ENCODE peak calls at places on chromosomes 3 and 15, in eight cellular contexts. A, U, I, Z, X, T, C and M are unnamed samples.
A peak's percentile ranks its signal among the peaks of the same experiment; 100 is the strongest.

GRCh38 chr3:42288385-42288784 is 22.4 kb upstream of the CCK start:
- DNase-seq in A (no peak), U (no peak), I (no peak), Z (no peak), X (no peak), T (no peak), C (no peak), M (no peak)

GRCh38 chr3:168097381-168097780 is 1.7 kb upstream of the GOLIM4 start:
- DNase-seq in A (no peak), U (no peak), I (no peak), Z (no peak), X (no peak), T (no peak), C (no peak), M (no peak)

GRCh38 chr3:36124118-36124796 is 256.0 kb upstream of the STAC start:
- DNase-seq in A (peak; percentile 37), U (no peak), I (no peak), Z (no peak), X (peak; percentile 30), T (no peak), C (no peak), M (peak; percentile 45)

GRCh38 chr3:10004960-10005564 is 18.4 kb upstream of the EMC3 start:
- DNase-seq in A (no peak), U (no peak), I (no peak), Z (no peak), X (no peak), T (no peak), C (no peak), M (no peak)

GRCh38 chr3:71724584-71725278 is 471 bp downstream of the EIF4E3 start:
- DNase-seq in A (peak; percentile 16), U (peak; percentile 54), I (peak; percentile 17), Z (no peak), X (no peak), T (peak; percentile 71), C (peak; percentile 47), M (no peak)

GRCh38 chr3:36060950-36061349 is 319.4 kb upstream of the STAC start:
- DNase-seq in A (no peak), U (no peak), I (no peak), Z (no peak), X (no peak), T (no peak), C (no peak), M (no peak)

GRCh38 chr15:85690546-85691226 is 104.0 kb downstream of the KLHL25 start:
- DNase-seq in A (peak; percentile 62), U (no peak), I (no peak), Z (no peak), X (no peak), T (no peak), C (no peak), M (no peak)

GRCh38 chr3:100254168-100254777 is 6.5 kb upstream of the TBC1D23 start:
- DNase-seq in A (peak; percentile 80), U (peak; percentile 59), I (no peak), Z (no peak), X (peak; percentile 23), T (no peak), C (peak; percentile 72), M (no peak)

GRCh38 chr15:69548367-69548766 is 95.7 kb downstream of the RPLP1 start:
- DNase-seq in A (no peak), U (no peak), I (no peak), Z (no peak), X (no peak), T (no peak), C (no peak), M (no peak)

GRCh38 chr15:78263907-78264303 is 457 bp upstream of the DNAJA4 start:
- DNase-seq in A (no peak), U (no peak), I (no peak), Z (no peak), X (no peak), T (no peak), C (no peak), M (no peak)